ENCODE peak calls at places on chromosomes 1 and 21, in five cellular contexts. M is nephron progenitor cell, Y is IMR-90, D is psoas muscle, L is stomach. W is an unnamed sample.

GRCh38 chr1:85550784-85551516 is 29.6 kb upstream of the CCN1 start:
- DNase-seq in M (no peak), Y (peak), D (no peak), L (no peak), W (no peak)

GRCh38 chr1:178869114-178869697 is 1.7 kb downstream of the ANGPTL1 start:
- DNase-seq in M (no peak), Y (peak), D (no peak), L (no peak), W (no peak)

GRCh38 chr21:45293214-45293725 is 5.6 kb upstream of the POFUT2 start:
- DNase-seq in M (no peak), Y (no peak), D (no peak), L (peak), W (no peak)

GRCh38 chr1:219189942-219190341 is 16.3 kb downstream of the LYPLAL1 start:
- DNase-seq in M (no peak), Y (no peak), D (no peak), L (no peak), W (no peak)

GRCh38 chr1:76292418-76293184 is 218.1 kb downstream of the ST6GALNAC3 start:
- DNase-seq in M (no peak), Y (no peak), D (no peak), L (no peak), W (no peak)

GRCh38 chr1:11908139-11909021 is 17.8 kb downstream of the KIAA2013 start:
- DNase-seq in M (peak), Y (peak), D (peak), L (peak), W (peak)

GRCh38 chr1:180266275-180267210 is 36.5 kb downstream of the LHX4 start:
- DNase-seq in M (no peak), Y (no peak), D (no peak), L (no peak), W (no peak)

GRCh38 chr1:204377800-204378608 is 18.3 kb upstream of the PLEKHA6 start:
- DNase-seq in M (peak), Y (no peak), D (peak), L (peak), W (peak)

GRCh38 chr1:235397733-235398132 is 30.5 kb downstream of the TBCE start:
- DNase-seq in M (no peak), Y (peak), D (no peak), L (no peak), W (no peak)

GRCh38 chr21:41240040-41240439 is 72.1 kb downstream of the BACE2 start:
- DNase-seq in M (no peak), Y (no peak), D (no peak), L (no peak), W (no peak)

GRCh38 chr1:87733421-87733820 is 404.7 kb downstream of the LMO4 start:
- DNase-seq in M (no peak), Y (peak), D (no peak), L (no peak), W (no peak)

GRCh38 chr1:87279201-87279860 is 49.3 kb upstream of the LMO4 start:
- DNase-seq in M (no peak), Y (peak), D (peak), L (no peak), W (no peak)

GRCh38 chr1:109443476-109443875 is 17.2 kb upstream of the PSMA5 start:
- DNase-seq in M (no peak), Y (no peak), D (no peak), L (no peak), W (no peak)

GRCh38 chr1:179287456-179287855 is 6.1 kb upstream of the SOAT1 start:
- DNase-seq in M (no peak), Y (no peak), D (no peak), L (no peak), W (no peak)

GRCh38 chr21:38930838-38931237 is 125.1 kb downstream of the ETS2 start:
- DNase-seq in M (no peak), Y (peak), D (no peak), L (no peak), W (no peak)

GRCh38 chr1:229558460-229559335 is at the start of gene ABCB10:
- DNase-seq in M (peak), Y (peak), D (peak), L (peak), W (peak)

GRCh38 chr1:162153374-162153773 is 83.9 kb downstream of the NOS1AP start:
- DNase-seq in M (no peak), Y (no peak), D (no peak), L (no peak), W (no peak)

GRCh38 chr1:162157469-162157868 is 88.0 kb downstream of the NOS1AP start:
- DNase-seq in M (no peak), Y (no peak), D (no peak), L (no peak), W (no peak)

GRCh38 chr1:162150112-162150511 is 80.6 kb downstream of the NOS1AP start:
- DNase-seq in M (no peak), Y (no peak), D (no peak), L (no peak), W (no peak)

GRCh38 chr1:162147760-162148159 is 78.3 kb downstream of the NOS1AP start:
- DNase-seq in M (no peak), Y (no peak), D (no peak), L (no peak), W (no peak)

DNA sequence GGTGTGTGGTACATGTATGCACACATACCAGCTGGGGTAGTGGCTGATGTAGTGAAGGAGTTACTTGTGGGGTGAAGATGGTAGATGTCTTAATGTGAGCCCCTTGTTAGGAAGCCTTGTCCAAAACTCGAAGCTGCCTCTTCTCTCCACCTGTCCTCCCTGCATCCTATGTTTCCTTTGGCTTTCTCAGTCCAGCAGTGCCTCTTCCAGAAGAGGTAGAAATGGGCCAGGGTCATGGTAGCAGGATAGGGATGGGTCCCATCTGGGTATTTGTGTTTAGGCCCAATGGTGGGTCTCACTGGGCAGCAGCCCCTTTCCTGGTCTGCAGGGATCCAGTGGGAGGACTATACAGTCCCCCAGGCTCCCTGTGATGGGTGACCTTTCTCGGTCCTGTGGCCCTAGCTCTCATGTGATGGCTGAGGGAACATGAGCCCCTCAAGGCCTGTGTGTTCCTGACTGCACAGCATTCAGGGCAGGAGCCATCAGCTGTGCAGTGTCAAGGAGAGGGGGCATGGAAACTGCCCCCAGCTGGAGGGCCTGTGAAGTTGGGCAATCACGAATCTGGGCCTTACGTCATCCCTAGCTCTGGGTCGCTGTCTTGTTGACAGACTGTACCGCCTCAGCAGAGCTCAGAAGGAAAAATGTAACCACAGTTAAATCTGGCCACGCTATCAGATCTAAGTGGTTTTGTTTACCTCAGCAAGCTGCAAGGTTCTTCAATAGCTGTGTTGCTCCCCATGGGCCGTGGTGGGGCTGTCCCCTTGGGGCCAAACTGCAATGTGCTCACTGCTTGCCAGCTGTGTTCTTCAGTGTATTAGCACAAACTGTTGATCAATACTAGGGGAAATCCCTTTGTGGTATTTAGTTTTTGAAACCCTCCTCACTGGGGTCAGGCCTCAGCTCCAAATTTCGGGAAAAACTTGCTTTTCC is 82.7 kb downstream of the NOS1AP start:
- DNase-seq in M (no peak), Y (peak), D (no peak), L (peak), W (no peak)
- TF ChIP-seq CTCF in M (no peak), Y (no peak), D (no peak), L (no peak), W (no peak)

GRCh38 chr1:24535021-24535424 is 20.9 kb upstream of the NCMAP start:
- DNase-seq in M (no peak), Y (no peak), D (no peak), L (peak), W (peak)
- TF ChIP-seq CTCF in M (no peak), Y (no peak), D (no peak), L (no peak), W (no peak)

GRCh38 chr1:222815367-222815765 is 527 bp downstream of the DISP1 start:
- DNase-seq in M (no peak), Y (no peak), D (no peak), L (no peak), W (peak)

GRCh38 chr1:222817529-222817928 is 2.7 kb downstream of the DISP1 start:
- DNase-seq in M (no peak), Y (peak), D (no peak), L (no peak), W (no peak)

GRCh38 chr1:222814536-222815366 is at the start of gene DISP1:
- DNase-seq in M (peak), Y (peak), D (peak), L (peak), W (peak)

GRCh38 chr1:222811671-222812070 is 3.2 kb upstream of the DISP1 start:
- DNase-seq in M (no peak), Y (no peak), D (no peak), L (no peak), W (no peak)

GRCh38 chr1:222813866-222814535 is 838 bp upstream of the DISP1 start:
- DNase-seq in M (no peak), Y (peak), D (no peak), L (no peak), W (peak)
- TF ChIP-seq CTCF in M (no peak), Y (no peak), D (no peak), L (no peak), W (no peak)

GRCh38 chr1:71196685-71197084 is 115.8 kb upstream of the ZRANB2 start:
- DNase-seq in M (no peak), Y (peak), D (no peak), L (no peak), W (no peak)
- TF ChIP-seq CTCF in M (peak), Y (peak), D (peak), L (no peak), W (no peak)

GRCh38 chr1:46618746-46619415 is 2.3 kb upstream of the MOB3C start:
- DNase-seq in M (no peak), Y (no peak), D (no peak), L (no peak), W (no peak)

GRCh38 chr1:46619656-46620055 is 3.0 kb upstream of the MOB3C start:
- DNase-seq in M (no peak), Y (no peak), D (no peak), L (no peak), W (no peak)

GRCh38 chr1:46623733-46624695 is 7.4 kb upstream of the MOB3C start:
- DNase-seq in M (peak), Y (peak), D (no peak), L (no peak), W (no peak)

GRCh38 chr1:46621930-46622329 is 5.3 kb upstream of the MOB3C start:
- DNase-seq in M (no peak), Y (no peak), D (no peak), L (no peak), W (no peak)

GRCh38 chr1:46622341-46622740 is 5.7 kb upstream of the MOB3C start:
- DNase-seq in M (no peak), Y (peak), D (no peak), L (peak), W (no peak)
- TF ChIP-seq CTCF in M (no peak), Y (peak), D (peak), L (peak), W (no peak)

DNA sequence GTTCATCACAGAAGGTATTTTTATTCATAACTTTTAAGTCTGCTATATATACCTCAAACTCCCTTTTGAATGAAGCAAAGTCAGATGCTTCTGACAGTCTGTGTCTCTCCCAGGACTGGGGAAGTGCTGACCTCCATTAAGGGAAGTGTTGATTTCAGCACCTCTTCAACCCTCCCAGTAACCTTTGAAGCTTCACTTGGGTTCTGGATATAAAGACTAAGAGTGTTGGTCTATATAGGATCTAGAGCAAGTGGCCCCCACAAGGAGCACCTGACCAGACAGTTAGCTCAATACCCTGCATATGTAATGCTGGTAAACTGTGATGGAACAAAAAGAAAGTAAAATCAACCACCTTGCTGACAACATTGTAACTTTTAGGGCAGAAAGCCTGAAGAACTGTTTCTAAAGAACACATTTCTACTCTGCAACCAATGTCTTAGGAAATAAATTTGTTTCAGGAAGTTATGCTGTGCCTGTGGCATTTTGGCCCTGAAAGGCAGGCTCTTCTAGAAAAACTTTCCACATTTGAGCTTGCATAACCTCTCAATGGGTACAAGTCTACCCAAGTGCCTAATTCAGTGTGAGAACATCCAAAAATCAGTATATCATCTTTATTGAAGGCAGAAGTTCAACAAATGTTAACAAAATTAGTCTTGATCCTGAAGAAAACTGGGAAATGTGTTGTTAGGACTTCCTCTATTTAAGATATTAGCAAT is 865 bp upstream of the PTPN22 start:
- DNase-seq in M (no peak), Y (no peak), D (no peak), L (no peak), W (peak)
- TF ChIP-seq CTCF in M (no peak), Y (no peak), D (no peak), L (no peak), W (no peak)

GRCh38 chr1:35073265-35073811 is 5.8 kb upstream of the ZMYM1 start:
- DNase-seq in M (no peak), Y (no peak), D (no peak), L (no peak), W (no peak)

DNA sequence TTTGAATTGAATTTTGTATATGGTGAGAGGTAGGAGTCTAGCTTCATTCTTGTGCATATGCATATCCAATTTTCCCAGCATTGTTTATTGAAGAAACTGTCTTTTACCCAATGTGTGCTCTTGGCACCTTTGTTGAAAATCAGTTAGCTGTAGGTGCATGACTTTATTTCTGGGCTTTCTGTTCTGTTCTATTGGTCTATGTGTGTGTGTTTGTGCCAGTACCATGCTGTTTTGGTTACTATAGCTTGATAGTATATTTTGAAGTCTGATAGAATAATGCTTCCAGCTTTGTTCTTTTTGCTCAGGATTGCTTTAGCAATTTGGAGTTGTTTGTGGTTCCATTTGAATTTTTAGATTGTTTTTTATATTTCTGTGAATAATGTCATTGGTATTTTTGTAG is 9.4 kb upstream of the ZMYM1 start:
- DNase-seq in M (no peak), Y (no peak), D (no peak), L (no peak), W (no peak)
- TF ChIP-seq CTCF in M (no peak), Y (no peak), D (no peak), L (no peak), W (no peak)

GRCh38 chr1:115717541-115717940 is 51.0 kb downstream of the CASQ2 start:
- DNase-seq in M (peak), Y (peak), D (peak), L (peak), W (peak)
- TF ChIP-seq CTCF in M (peak), Y (peak), D (peak), L (peak), W (peak)